ENCODE peak calls at places on chromosomes 6 and 20, in ten cellular contexts. S is heart left ventricle; H is H1; D is CD8-positive, alpha-beta T cell; C is right cardiac atrium; B is stomach; Q is dorsolateral prefrontal cortex; L is MM.1S; U is right lobe of liver; R is trophoblast cell. M is an unnamed sample.
A peak's percentile ranks its signal among the peaks of the same experiment; 100 is the strongest.

GRCh38 chr6:52839124-52840055 is 1.2 kb downstream of the GSTA5 start:
- DNase-seq in S (no peak), H (peak; percentile 82), D (peak; percentile 36), C (peak; percentile 30), B (peak; percentile 59), Q (no peak), L (peak; percentile 44), U (peak; percentile 31), R (peak; percentile 95), M (no peak)

GRCh38 chr6:134175532-134176282 is 123.3 kb upstream of the SLC2A12 start:
- DNase-seq in S (peak; percentile 84), H (peak; percentile 85), D (peak; percentile 17), C (peak; percentile 90), B (peak; percentile 85), Q (peak; percentile 56), L (peak; percentile 43), U (peak; percentile 79), R (peak; percentile 73), M (peak; percentile 76)

GRCh38 chr20:9186396-9186795 is 117.5 kb downstream of the PLCB4 start:
- DNase-seq in S (no peak), H (no peak), D (no peak), C (no peak), B (no peak), Q (no peak), L (no peak), U (no peak), R (no peak), M (no peak)

GRCh38 chr6:169081264-169081663 is 172.4 kb downstream of the THBS2 start:
- DNase-seq in S (no peak), H (no peak), D (no peak), C (no peak), B (no peak), Q (no peak), L (no peak), U (no peak), R (no peak), M (no peak)

GRCh38 chr20:49595811-49596545 is 28.0 kb upstream of the PTGIS start:
- DNase-seq in S (no peak), H (no peak), D (no peak), C (peak; percentile 70), B (no peak), Q (no peak), L (no peak), U (no peak), R (no peak), M (no peak)

GRCh38 chr6:74100719-74101287 is 404.8 kb downstream of the CD109 start:
- DNase-seq in S (no peak), H (no peak), D (no peak), C (no peak), B (no peak), Q (no peak), L (no peak), U (no peak), R (no peak), M (no peak)

GRCh38 chr6:5894357-5894756 is 112.4 kb downstream of the NRN1 start:
- DNase-seq in S (peak; percentile 43), H (no peak), D (no peak), C (no peak), B (no peak), Q (no peak), L (no peak), U (no peak), R (no peak), M (no peak)

GRCh38 chr6:74066168-74066871 is 370.3 kb downstream of the CD109 start:
- DNase-seq in S (no peak), H (no peak), D (no peak), C (no peak), B (no peak), Q (no peak), L (no peak), U (no peak), R (no peak), M (no peak)

GRCh38 chr6:29747688-29748250 is 24.5 kb downstream of the HLA-F start:
- DNase-seq in S (no peak), H (no peak), D (no peak), C (no peak), B (no peak), Q (no peak), L (no peak), U (no peak), R (no peak), M (no peak)

GRCh38 chr6:29750709-29751108 is 27.5 kb downstream of the HLA-F start:
- DNase-seq in S (no peak), H (no peak), D (no peak), C (no peak), B (no peak), Q (no peak), L (no peak), U (no peak), R (no peak), M (no peak)

GRCh38 chr6:29749668-29750067 is 26.4 kb downstream of the HLA-F start:
- DNase-seq in S (no peak), H (no peak), D (no peak), C (no peak), B (no peak), Q (no peak), L (no peak), U (no peak), R (no peak), M (no peak)

GRCh38 chr6:29746846-29747687 is 23.8 kb downstream of the HLA-F start:
- DNase-seq in S (no peak), H (no peak), D (no peak), C (no peak), B (no peak), Q (no peak), L (no peak), U (no peak), R (peak; percentile 17), M (no peak)

GRCh38 chr6:29748391-29749352 is 25.4 kb downstream of the HLA-F start:
- DNase-seq in S (peak; percentile 97), H (peak; percentile 91), D (peak; percentile 78), C (peak; percentile 95), B (peak; percentile 93), Q (peak; percentile 83), L (peak; percentile 77), U (peak; percentile 97), R (peak; percentile 93), M (peak; percentile 80)
- H3K27ac ChIP-seq in S (peak overlapping the region; percentile 83), H (no peak overlapping the region), D (peak overlapping the region; percentile 57), C (peak overlapping the region; percentile 91), B (no peak overlapping the region), Q (peak overlapping the region; percentile 68), L (no peak overlapping the region), U (peak overlapping the region; percentile 72), R (no peak overlapping the region), M (peak overlapping the region; percentile 62)

GRCh38 chr6:152212437-152212836 is 405.0 kb downstream of the ESR1 start:
- DNase-seq in S (no peak), H (no peak), D (no peak), C (no peak), B (no peak), Q (no peak), L (no peak), U (no peak), R (no peak), M (no peak)

GRCh38 chr6:152206072-152206818 is 398.8 kb downstream of the ESR1 start:
- DNase-seq in S (no peak), H (peak; percentile 67), D (peak; percentile 9), C (peak; percentile 34), B (peak; percentile 29), Q (no peak), L (no peak), U (peak; percentile 25), R (peak; percentile 58), M (no peak)

GRCh38 chr6:152209211-152209610 is 401.7 kb downstream of the ESR1 start:
- DNase-seq in S (no peak), H (no peak), D (no peak), C (no peak), B (no peak), Q (no peak), L (no peak), U (no peak), R (no peak), M (no peak)

GRCh38 chr6:152204584-152204983 is 397.1 kb downstream of the ESR1 start:
- DNase-seq in S (no peak), H (no peak), D (no peak), C (no peak), B (no peak), Q (no peak), L (no peak), U (no peak), R (no peak), M (no peak)

GRCh38 chr6:152207915-152208714 is 400.6 kb downstream of the ESR1 start:
- DNase-seq in S (no peak), H (no peak), D (no peak), C (no peak), B (no peak), Q (no peak), L (no peak), U (no peak), R (no peak), M (no peak)
- H3K27ac ChIP-seq in S (no peak overlapping the region), H (no peak overlapping the region), D (no peak overlapping the region), C (no peak overlapping the region), B (no peak overlapping the region), Q (no peak overlapping the region), L (no peak overlapping the region), U (no peak overlapping the region), R (no peak overlapping the region), M (peak overlapping the region; percentile 19)

GRCh38 chr6:7701212-7701834 is 24.6 kb upstream of the BMP6 start:
- DNase-seq in S (no peak), H (no peak), D (no peak), C (no peak), B (no peak), Q (no peak), L (no peak), U (peak; percentile 31), R (no peak), M (no peak)

GRCh38 chr6:7696061-7696460 is 29.8 kb upstream of the BMP6 start:
- DNase-seq in S (no peak), H (no peak), D (no peak), C (no peak), B (no peak), Q (no peak), L (no peak), U (no peak), R (no peak), M (no peak)

GRCh38 chr6:7693827-7694226 is 32.1 kb upstream of the BMP6 start:
- DNase-seq in S (no peak), H (no peak), D (no peak), C (no peak), B (no peak), Q (no peak), L (no peak), U (no peak), R (no peak), M (no peak)

GRCh38 chr6:7697820-7698623 is 27.9 kb upstream of the BMP6 start:
- DNase-seq in S (no peak), H (no peak), D (no peak), C (peak; percentile 19), B (peak; percentile 32), Q (no peak), L (no peak), U (peak; percentile 42), R (peak; percentile 94), M (no peak)

DNA sequence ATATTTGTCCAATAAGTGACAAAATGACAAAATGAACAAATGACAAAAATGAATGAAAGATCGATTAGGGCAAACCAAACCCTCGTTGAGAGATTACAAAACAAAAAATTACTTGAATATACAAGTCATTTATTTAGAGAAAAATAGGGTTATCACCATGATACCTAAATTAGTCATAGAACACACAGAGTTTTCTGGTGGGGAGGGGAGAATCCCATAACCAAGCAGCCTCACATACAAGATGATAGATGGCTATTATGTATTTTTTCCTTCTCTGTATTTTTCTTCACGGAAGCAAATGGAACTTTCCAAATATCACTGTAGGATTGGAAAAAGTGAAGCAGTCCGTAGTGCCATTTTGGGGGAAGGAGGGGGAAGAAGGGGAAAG is 28.5 kb upstream of the BMP6 start:
- DNase-seq in S (no peak), H (no peak), D (no peak), C (no peak), B (no peak), Q (no peak), L (no peak), U (no peak), R (no peak), M (no peak)
- H3K27ac ChIP-seq in S (no peak overlapping the region), H (no peak overlapping the region), D (no peak overlapping the region), C (no peak overlapping the region), B (no peak overlapping the region), Q (no peak overlapping the region), L (no peak overlapping the region), U (peak overlapping the region; percentile 88), R (no peak overlapping the region), M (no peak overlapping the region)

GRCh38 chr6:27143474-27144026 is 104.0 kb upstream of the PRSS16 start:
- DNase-seq in S (no peak), H (no peak), D (no peak), C (no peak), B (no peak), Q (no peak), L (no peak), U (no peak), R (no peak), M (no peak)
- H3K27ac ChIP-seq in S (no peak overlapping the region), H (no peak overlapping the region), D (no peak overlapping the region), C (no peak overlapping the region), B (no peak overlapping the region), Q (no peak overlapping the region), L (no peak overlapping the region), U (no peak overlapping the region), R (no peak overlapping the region), M (no peak overlapping the region)